ENCODE peak calls at places on chromosome 17, in nine cellular contexts. L, E, W, S, T, D, G, V and C are unnamed samples.

GRCh38 chr17:28381141-28381825 is 9.8 kb downstream of the SARM1 start:
- DNase-seq in G (no peak), V (peak), S (no peak), E (no peak), L (no peak), W (no peak), D (no peak), T (peak), C (no peak)

GRCh38 chr17:9115446-9116265 is 94.3 kb downstream of the NTN1 start:
- DNase-seq in G (peak), T (peak), V (peak), S (peak), L (peak), E (peak), W (peak), D (no peak), C (no peak)

GRCh38 chr17:50835563-50836231 is at the start of gene WFIKKN2:
- DNase-seq in V (no peak), S (no peak), G (no peak), L (no peak), W (no peak), D (no peak), T (no peak), E (no peak), C (no peak)

GRCh38 chr17:68248199-68248825 is 469 bp downstream of the AMZ2 start:
- DNase-seq in W (peak), D (peak), E (peak), L (peak), G (no peak), V (no peak), S (peak), T (peak), C (no peak)

GRCh38 chr17:80109713-80110446 is 8.5 kb downstream of the GAA start:
- DNase-seq in S (no peak), L (no peak), D (no peak), V (peak), G (no peak), W (no peak), E (no peak), T (no peak), C (peak)

GRCh38 chr17:79082311-79083190 is 7.9 kb downstream of the ENGASE start:
- DNase-seq in W (peak), S (peak), L (peak), G (no peak), E (no peak), T (no peak), V (peak), D (no peak), C (no peak)

GRCh38 chr17:9666461-9667050 is 21.2 kb downstream of the USP43 start:
- DNase-seq in L (peak), W (no peak), S (no peak), V (no peak), T (no peak), E (no peak), D (no peak), G (no peak), C (no peak)

GRCh38 chr17:80012156-80012555 is 23.5 kb downstream of the TBC1D16 start:
- DNase-seq in G (no peak), W (no peak), T (no peak), L (no peak), E (no peak), V (no peak), D (no peak), S (no peak), C (no peak)

GRCh38 chr17:80361495-80362220 is 53.3 kb upstream of the ENDOV start:
- DNase-seq in V (peak), S (no peak), L (peak), E (no peak), D (no peak), G (no peak), W (no peak), T (no peak), C (no peak)

GRCh38 chr17:43784068-43784467 is 3.8 kb downstream of the CFAP97D1 start:
- DNase-seq in L (peak), S (peak), W (peak), E (peak), G (no peak), V (no peak), D (no peak), T (no peak), C (no peak)

GRCh38 chr17:54867634-54868033 is 33.0 kb upstream of the TOM1L1 start:
- DNase-seq in G (no peak), S (no peak), T (no peak), D (no peak), L (no peak), E (no peak), W (no peak), V (no peak), C (no peak)

GRCh38 chr17:82175166-82175565 is 37.5 kb downstream of the CCDC57 start:
- DNase-seq in V (no peak), L (no peak), T (no peak), G (no peak), W (no peak), D (no peak), S (no peak), E (no peak), C (no peak)

GRCh38 chr17:29613371-29613837 is 9.3 kb downstream of the CORO6 start:
- DNase-seq in T (peak), D (no peak), S (no peak), L (no peak), W (peak), E (peak), V (peak), G (peak), C (no peak)

GRCh38 chr17:17491546-17491988 is 4.6 kb downstream of the RASD1 start:
- DNase-seq in T (no peak), L (no peak), V (peak), G (no peak), D (no peak), W (no peak), E (no peak), S (no peak), C (no peak)

GRCh38 chr17:909642-910323 is 69.8 kb downstream of the NXN start:
- DNase-seq in W (peak), G (no peak), T (no peak), E (no peak), S (no peak), L (no peak), D (no peak), V (peak), C (no peak)

GRCh38 chr17:68381076-68381900 is 76.0 kb downstream of the WIPI1 start:
- DNase-seq in E (peak), W (peak), T (no peak), S (peak), D (no peak), L (peak), V (no peak), G (no peak), C (no peak)